ENCODE peak calls at places on chromosomes 4 and X, in four cellular contexts. K is sigmoid colon; J is keratinocyte; D is CD4-positive, alpha-beta memory T cell. N is an unnamed sample. For H3K27me3 and H3K36me3, the result is how much of the 10 kb centered on the place peaks cover.

GRCh38 chr4:74805601-74806000 is 11.3 kb upstream of the BTC start:
- DNase-seq in J (no peak), K (no peak), D (no peak), N (no peak)

GRCh38 chr4:176676901-176677300 is 115.8 kb downstream of the VEGFC start:
- DNase-seq in K (no peak), D (no peak), J (no peak), N (no peak)

GRCh38 chr4:163164591-163164990 is 2.1 kb downstream of the NAF1 start:
- DNase-seq in K (no peak), D (no peak), J (no peak), N (no peak)

GRCh38 chr4:158858410-158859189 is 89.8 kb downstream of the FNIP2 start:
- DNase-seq in K (no peak), D (no peak), J (no peak), N (no peak)

GRCh38 chr4:3340038-3340702 is 47.3 kb downstream of the RGS12 start:
- DNase-seq in J (no peak), D (no peak), K (no peak), N (no peak)

GRCh38 chr4:159071969-159072765 is 30.7 kb upstream of the RAPGEF2 start:
- DNase-seq in K (no peak), D (no peak), J (no peak), N (no peak)

GRCh38 chr4:96093057-96093456 is 253.2 kb downstream of the PDHA2 start:
- DNase-seq in D (no peak), K (no peak), J (no peak), N (no peak)

GRCh38 chrX:143633530-143634372 is 2.1 kb downstream of the SLITRK4 start:
- DNase-seq in K (no peak), J (no peak), D (no peak), N (no peak)

GRCh38 chrX:21926527-21927278 is 13.8 kb upstream of the SMS start:
- DNase-seq in K (no peak), D (no peak), J (peak), N (no peak)

GRCh38 chr4:82372502-82372873 is 1.3 kb downstream of the HNRNPD start:
- DNase-seq in K (peak), J (no peak), D (peak), N (no peak)

GRCh38 chrX:110268875-110269274 is 49.0 kb downstream of the AMMECR1 start:
- DNase-seq in J (no peak), D (no peak), K (no peak), N (no peak)

GRCh38 chr4:77697860-77698599 is 92.4 kb downstream of the CXCL13 start:
- DNase-seq in D (no peak), K (no peak), J (no peak), N (no peak)

GRCh38 chrX:121558886-121559285 is 511.5 kb downstream of the GLUD2 start:
- DNase-seq in D (no peak), K (no peak), J (no peak), N (no peak)

GRCh38 chr4:4946416-4946815 is 72.8 kb downstream of the CYTL1 start:
- DNase-seq in J (no peak), K (no peak), D (no peak), N (no peak)

GRCh38 chr4:63618883-63619573 is 790.2 kb downstream of the TECRL start:
- DNase-seq in K (no peak), D (no peak), J (no peak), N (no peak)

GRCh38 chr4:39792529-39792928 is 94.6 kb downstream of the UBE2K start:
- DNase-seq in D (no peak), J (no peak), K (no peak), N (no peak)

GRCh38 chr4:6360385-6360784 is 90.7 kb downstream of the WFS1 start:
- DNase-seq in K (no peak), J (no peak), D (no peak), N (no peak)

GRCh38 chr4:140223056-140223810 is 69.2 kb upstream of the MAML3 start:
- DNase-seq in J (no peak), K (no peak), D (no peak), N (no peak)

GRCh38 chr4:38743866-38744265 is 38.9 kb downstream of the TLR10 start:
- DNase-seq in J (no peak), K (no peak), D (no peak), N (no peak)

GRCh38 chr4:169663894-169664293 is 43.5 kb downstream of the CLCN3 start:
- DNase-seq in J (no peak), K (no peak), D (no peak), N (no peak)

GRCh38 chr4:2469192-2469984 is 482 bp downstream of the RNF4 start:
- DNase-seq in K (no peak), D (peak), J (no peak), N (no peak)

GRCh38 chrX:2266445-2267349 is 234.1 kb downstream of the DHRSX start:
- DNase-seq in D (no peak), J (no peak), K (no peak), N (peak)

GRCh38 chr4:110620352-110621327 is 2.2 kb downstream of the PITX2 start:
- DNase-seq in K (no peak), J (no peak), D (no peak), N (no peak)
- H3K27me3 ChIP-seq in K (half or more), J (half or more), D (half or more), N (half or more)

GRCh38 chr4:113978561-113979156 is 788 bp downstream of the ARSJ start:
- DNase-seq in K (no peak), D (no peak), J (no peak), N (no peak)
- H3K4me3 ChIP-seq in K (peak), D (no peak), J (peak), N (peak)

DNA sequence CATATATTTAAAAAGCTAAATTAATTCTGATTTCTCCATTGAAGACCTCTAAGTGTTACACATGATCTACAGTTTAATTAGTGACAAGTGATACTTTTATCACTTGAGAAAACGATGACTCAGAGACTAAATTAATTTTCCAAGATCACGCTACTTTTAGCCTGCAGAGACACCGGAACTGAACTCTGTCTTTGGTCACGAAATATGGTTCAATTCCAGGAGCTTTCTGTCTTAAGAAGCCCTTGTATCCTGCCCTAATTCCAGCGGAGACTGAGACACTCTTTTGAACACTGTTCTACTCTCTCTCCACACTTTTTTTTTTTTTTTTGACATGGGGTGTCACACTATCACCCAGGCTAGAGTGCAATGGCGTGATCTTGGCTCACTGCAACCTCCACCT is 63.6 kb downstream of the IRF2 start:
- DNase-seq in K (no peak), J (no peak), D (no peak), N (no peak)
- H3K36me3 ChIP-seq in K (half or more), J (under half), D (under half), N (under half)

GRCh38 chrX:49816435-49816834 is 12.7 kb upstream of the PAGE4 start:
- DNase-seq in K (no peak), D (no peak), J (no peak), N (no peak)

GRCh38 chrX:49810233-49810632 is 18.9 kb upstream of the PAGE4 start:
- DNase-seq in J (no peak), K (no peak), D (no peak), N (no peak)

DNA sequence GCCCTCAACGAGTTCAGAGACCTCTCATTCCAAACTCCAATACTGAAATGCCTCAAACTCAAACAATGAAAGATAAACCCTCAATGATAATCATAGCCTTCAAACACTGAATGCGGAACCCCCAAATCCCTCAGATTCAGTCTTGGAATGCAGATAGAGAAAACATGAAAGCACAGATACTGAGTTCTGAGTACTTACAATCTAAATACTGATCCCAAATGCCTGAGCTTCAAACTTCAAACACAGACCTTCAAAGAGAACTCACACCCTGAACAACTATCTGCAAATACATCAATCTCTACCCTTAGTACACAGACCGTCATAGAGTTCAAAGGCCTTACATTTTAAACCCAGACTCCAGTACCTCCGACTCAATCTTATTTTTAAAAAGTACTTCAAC is 16.9 kb upstream of the PAGE4 start:
- DNase-seq in J (no peak), K (no peak), D (no peak), N (no peak)
- H3K27me3 ChIP-seq in J (under half), K (under half), D (under half), N (under half)

DNA sequence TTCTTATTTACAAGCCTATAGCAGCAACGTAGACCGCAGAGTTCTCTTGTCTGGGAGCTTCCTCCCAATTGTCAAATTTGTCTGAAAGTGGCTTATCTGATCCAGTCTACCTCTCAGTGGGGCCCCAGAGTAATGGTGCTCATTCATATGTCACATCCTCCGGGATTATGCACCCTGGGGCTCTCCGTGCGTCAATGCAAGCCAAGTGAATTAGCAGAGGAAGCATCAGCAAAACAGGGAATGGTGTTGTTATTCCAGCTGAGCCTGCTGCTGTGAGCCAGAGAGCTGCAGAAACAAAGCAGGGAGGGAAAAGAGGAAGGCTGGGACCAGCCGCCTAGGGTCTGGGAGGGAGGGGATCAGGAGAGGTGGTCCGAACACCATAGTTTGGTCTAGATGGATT is 95.3 kb downstream of the CLNK start:
- DNase-seq in J (no peak), D (no peak), K (no peak), N (no peak)
- H3K4me3 ChIP-seq in J (no peak), D (no peak), K (no peak), N (no peak)

GRCh38 chr4:153547520-153547919 is 81.4 kb downstream of the TMEM131L start:
- DNase-seq in D (no peak), K (no peak), J (no peak), N (no peak)
- H3K36me3 ChIP-seq in D (under half), K (under half), J (under half), N (under half)

GRCh38 chr4:116588783-116589182 is 496.6 kb downstream of the TRAM1L1 start:
- DNase-seq in J (no peak), D (no peak), K (no peak), N (no peak)

DNA sequence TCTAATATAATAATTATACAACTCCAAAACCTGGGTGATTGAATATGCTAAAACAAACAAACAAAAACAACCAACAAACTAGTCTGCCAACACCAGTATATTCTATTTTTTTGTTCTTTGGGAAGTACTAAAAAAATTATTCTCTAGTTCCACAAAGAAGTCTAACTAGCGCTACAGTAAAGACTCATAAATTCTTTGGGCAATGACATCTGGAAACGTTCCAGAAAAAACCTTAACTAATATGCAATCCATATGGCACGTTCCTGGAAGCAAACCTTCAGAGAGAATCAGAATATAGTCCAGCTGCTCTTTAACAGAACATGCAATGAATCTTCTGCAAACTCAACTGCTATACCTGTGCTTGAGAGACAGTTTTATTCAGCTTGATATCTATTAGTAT is 500.1 kb downstream of the TRAM1L1 start:
- DNase-seq in D (no peak), J (no peak), K (no peak), N (no peak)
- H3K27me3 ChIP-seq in D (under half), J (under half), K (under half), N (under half)

N was measured in suprapubic skin.